ENCODE peak calls at places on chromosome 2, in four cellular contexts. One of them, this sample, is unnamed.

GRCh38 chr2:107777962-107778361 is 48.7 kb upstream of the RGPD4 start:
- DNase-seq in activated CD4-positive, alpha-beta T cell treated with anti-CD3 and anti-CD28 coated beads, Interleukin-2, amount 50 U/mL, for 48 hours: no peak
- DNase-seq in heart left ventricle: no peak
- DNase-seq in transverse colon: no peak
- DNase-seq in this sample: no peak

GRCh38 chr2:230765611-230766300 is 53.1 kb downstream of the CAB39 start:
- DNase-seq in activated CD4-positive, alpha-beta T cell treated with anti-CD3 and anti-CD28 coated beads, Interleukin-2, amount 50 U/mL, for 48 hours: no peak
- DNase-seq in heart left ventricle: no peak
- DNase-seq in transverse colon: no peak
- DNase-seq in this sample: no peak

GRCh38 chr2:187158452-187158851 is 289.6 kb downstream of the CALCRL start:
- DNase-seq in heart left ventricle: no peak
- DNase-seq in transverse colon: no peak
- DNase-seq in activated CD4-positive, alpha-beta T cell treated with anti-CD3 and anti-CD28 coated beads, Interleukin-2, amount 50 U/mL, for 48 hours: no peak
- DNase-seq in this sample: no peak

GRCh38 chr2:2830576-2830975 is 499.5 kb upstream of the MYT1L start:
- DNase-seq in activated CD4-positive, alpha-beta T cell treated with anti-CD3 and anti-CD28 coated beads, Interleukin-2, amount 50 U/mL, for 48 hours: no peak
- DNase-seq in heart left ventricle: peak
- DNase-seq in transverse colon: no peak
- DNase-seq in this sample: no peak

GRCh38 chr2:240820014-240820606 is at the start of gene KIF1A:
- DNase-seq in heart left ventricle: no peak
- DNase-seq in transverse colon: no peak
- DNase-seq in activated CD4-positive, alpha-beta T cell treated with anti-CD3 and anti-CD28 coated beads, Interleukin-2, amount 50 U/mL, for 48 hours: peak
- DNase-seq in this sample: peak

GRCh38 chr2:31286230-31286629 is 52.3 kb downstream of the EHD3 start:
- DNase-seq in transverse colon: no peak
- DNase-seq in activated CD4-positive, alpha-beta T cell treated with anti-CD3 and anti-CD28 coated beads, Interleukin-2, amount 50 U/mL, for 48 hours: no peak
- DNase-seq in heart left ventricle: no peak
- DNase-seq in this sample: no peak

GRCh38 chr2:179263460-179264237 is 983 bp downstream of the SESTD1 start:
- DNase-seq in heart left ventricle: peak
- DNase-seq in transverse colon: peak
- DNase-seq in activated CD4-positive, alpha-beta T cell treated with anti-CD3 and anti-CD28 coated beads, Interleukin-2, amount 50 U/mL, for 48 hours: peak
- DNase-seq in this sample: peak

GRCh38 chr2:84882415-84882738 is 1.5 kb upstream of the TRABD2A start:
- DNase-seq in activated CD4-positive, alpha-beta T cell treated with anti-CD3 and anti-CD28 coated beads, Interleukin-2, amount 50 U/mL, for 48 hours: no peak
- DNase-seq in heart left ventricle: no peak
- DNase-seq in transverse colon: no peak
- DNase-seq in this sample: no peak

GRCh38 chr2:3454802-3455201 is 64.5 kb downstream of the ADI1 start:
- DNase-seq in heart left ventricle: no peak
- DNase-seq in activated CD4-positive, alpha-beta T cell treated with anti-CD3 and anti-CD28 coated beads, Interleukin-2, amount 50 U/mL, for 48 hours: no peak
- DNase-seq in transverse colon: no peak
- DNase-seq in this sample: no peak

GRCh38 chr2:100309973-100310719 is 12.2 kb downstream of the LONRF2 start:
- DNase-seq in activated CD4-positive, alpha-beta T cell treated with anti-CD3 and anti-CD28 coated beads, Interleukin-2, amount 50 U/mL, for 48 hours: no peak
- DNase-seq in transverse colon: no peak
- DNase-seq in heart left ventricle: no peak
- DNase-seq in this sample: no peak

GRCh38 chr2:120564213-120565094 is 171.2 kb upstream of the GLI2 start:
- DNase-seq in heart left ventricle: no peak
- DNase-seq in transverse colon: no peak
- DNase-seq in activated CD4-positive, alpha-beta T cell treated with anti-CD3 and anti-CD28 coated beads, Interleukin-2, amount 50 U/mL, for 48 hours: no peak
- DNase-seq in this sample: no peak

GRCh38 chr2:8669157-8669852 is 12.6 kb upstream of the ID2 start:
- DNase-seq in activated CD4-positive, alpha-beta T cell treated with anti-CD3 and anti-CD28 coated beads, Interleukin-2, amount 50 U/mL, for 48 hours: no peak
- DNase-seq in transverse colon: no peak
- DNase-seq in heart left ventricle: peak
- DNase-seq in this sample: no peak

GRCh38 chr2:240437181-240437860 is 1.9 kb downstream of the GPC1 start:
- DNase-seq in transverse colon: no peak
- DNase-seq in activated CD4-positive, alpha-beta T cell treated with anti-CD3 and anti-CD28 coated beads, Interleukin-2, amount 50 U/mL, for 48 hours: no peak
- DNase-seq in heart left ventricle: no peak
- DNase-seq in this sample: no peak

GRCh38 chr2:14297340-14297739 is 335.2 kb upstream of the LRATD1 start:
- DNase-seq in transverse colon: no peak
- DNase-seq in heart left ventricle: no peak
- DNase-seq in activated CD4-positive, alpha-beta T cell treated with anti-CD3 and anti-CD28 coated beads, Interleukin-2, amount 50 U/mL, for 48 hours: no peak
- DNase-seq in this sample: no peak

GRCh38 chr2:38863061-38863695 is 12.6 kb downstream of the DHX57 start:
- DNase-seq in activated CD4-positive, alpha-beta T cell treated with anti-CD3 and anti-CD28 coated beads, Interleukin-2, amount 50 U/mL, for 48 hours: no peak
- DNase-seq in transverse colon: no peak
- DNase-seq in heart left ventricle: no peak
- DNase-seq in this sample: no peak

GRCh38 chr2:217165547-217165946 is 305.7 kb upstream of the TNP1 start:
- DNase-seq in heart left ventricle: no peak
- DNase-seq in transverse colon: no peak
- DNase-seq in activated CD4-positive, alpha-beta T cell treated with anti-CD3 and anti-CD28 coated beads, Interleukin-2, amount 50 U/mL, for 48 hours: no peak
- DNase-seq in this sample: no peak

GRCh38 chr2:212032032-212032431 is 506.6 kb downstream of the ERBB4 start:
- DNase-seq in activated CD4-positive, alpha-beta T cell treated with anti-CD3 and anti-CD28 coated beads, Interleukin-2, amount 50 U/mL, for 48 hours: no peak
- DNase-seq in heart left ventricle: no peak
- DNase-seq in transverse colon: no peak
- DNase-seq in this sample: no peak

GRCh38 chr2:120134263-120134662 is 88.9 kb downstream of the TMEM185B start:
- DNase-seq in heart left ventricle: no peak
- DNase-seq in activated CD4-positive, alpha-beta T cell treated with anti-CD3 and anti-CD28 coated beads, Interleukin-2, amount 50 U/mL, for 48 hours: no peak
- DNase-seq in transverse colon: no peak
- DNase-seq in this sample: no peak

GRCh38 chr2:239920616-239921365 is 104.4 kb downstream of the NDUFA10 start:
- DNase-seq in activated CD4-positive, alpha-beta T cell treated with anti-CD3 and anti-CD28 coated beads, Interleukin-2, amount 50 U/mL, for 48 hours: no peak
- DNase-seq in heart left ventricle: no peak
- DNase-seq in transverse colon: no peak
- DNase-seq in this sample: no peak

GRCh38 chr2:20648831-20649230 is 2.1 kb downstream of the HS1BP3 start:
- DNase-seq in heart left ventricle: no peak
- DNase-seq in transverse colon: no peak
- DNase-seq in activated CD4-positive, alpha-beta T cell treated with anti-CD3 and anti-CD28 coated beads, Interleukin-2, amount 50 U/mL, for 48 hours: no peak
- DNase-seq in this sample: no peak

GRCh38 chr2:172012688-172013358 is 13.1 kb downstream of the METAP1D start:
- DNase-seq in transverse colon: no peak
- DNase-seq in activated CD4-positive, alpha-beta T cell treated with anti-CD3 and anti-CD28 coated beads, Interleukin-2, amount 50 U/mL, for 48 hours: no peak
- DNase-seq in heart left ventricle: no peak
- DNase-seq in this sample: no peak

GRCh38 chr2:189265696-189266320 is 86.2 kb upstream of the COL5A2 start:
- DNase-seq in activated CD4-positive, alpha-beta T cell treated with anti-CD3 and anti-CD28 coated beads, Interleukin-2, amount 50 U/mL, for 48 hours: no peak
- DNase-seq in transverse colon: no peak
- DNase-seq in heart left ventricle: no peak
- DNase-seq in this sample: no peak

GRCh38 chr2:240432430-240432819 is 3.0 kb upstream of the GPC1 start:
- DNase-seq in transverse colon: no peak
- DNase-seq in activated CD4-positive, alpha-beta T cell treated with anti-CD3 and anti-CD28 coated beads, Interleukin-2, amount 50 U/mL, for 48 hours: no peak
- DNase-seq in heart left ventricle: peak
- DNase-seq in this sample: no peak

GRCh38 chr2:77977486-77978063 is 455.4 kb upstream of the LRRTM4 start:
- DNase-seq in transverse colon: no peak
- DNase-seq in heart left ventricle: no peak
- DNase-seq in activated CD4-positive, alpha-beta T cell treated with anti-CD3 and anti-CD28 coated beads, Interleukin-2, amount 50 U/mL, for 48 hours: no peak
- DNase-seq in this sample: no peak

GRCh38 chr2:189249171-189249570 is 69.6 kb upstream of the COL5A2 start:
- DNase-seq in transverse colon: no peak
- DNase-seq in heart left ventricle: no peak
- DNase-seq in activated CD4-positive, alpha-beta T cell treated with anti-CD3 and anti-CD28 coated beads, Interleukin-2, amount 50 U/mL, for 48 hours: no peak
- DNase-seq in this sample: no peak

GRCh38 chr2:170886391-170886790 is 42.7 kb upstream of the GORASP2 start:
- DNase-seq in activated CD4-positive, alpha-beta T cell treated with anti-CD3 and anti-CD28 coated beads, Interleukin-2, amount 50 U/mL, for 48 hours: no peak
- DNase-seq in heart left ventricle: no peak
- DNase-seq in transverse colon: no peak
- DNase-seq in this sample: no peak

GRCh38 chr2:69185807-69186206 is 172.8 kb downstream of the ANTXR1 start:
- DNase-seq in transverse colon: no peak
- DNase-seq in activated CD4-positive, alpha-beta T cell treated with anti-CD3 and anti-CD28 coated beads, Interleukin-2, amount 50 U/mL, for 48 hours: no peak
- DNase-seq in heart left ventricle: no peak
- DNase-seq in this sample: no peak

GRCh38 chr2:44945676-44946427 is 4.3 kb downstream of the SIX3 start:
- DNase-seq in heart left ventricle: no peak
- DNase-seq in activated CD4-positive, alpha-beta T cell treated with anti-CD3 and anti-CD28 coated beads, Interleukin-2, amount 50 U/mL, for 48 hours: no peak
- DNase-seq in transverse colon: no peak
- DNase-seq in this sample: no peak

GRCh38 chr2:54750040-54750439 is 26.6 kb downstream of the EML6 start:
- DNase-seq in heart left ventricle: no peak
- DNase-seq in transverse colon: no peak
- DNase-seq in activated CD4-positive, alpha-beta T cell treated with anti-CD3 and anti-CD28 coated beads, Interleukin-2, amount 50 U/mL, for 48 hours: no peak
- DNase-seq in this sample: no peak

GRCh38 chr2:64629329-64629781 is 24.4 kb downstream of the SERTAD2 start:
- DNase-seq in activated CD4-positive, alpha-beta T cell treated with anti-CD3 and anti-CD28 coated beads, Interleukin-2, amount 50 U/mL, for 48 hours: no peak
- DNase-seq in transverse colon: no peak
- DNase-seq in heart left ventricle: no peak
- DNase-seq in this sample: no peak

GRCh38 chr2:236903978-236904377 is 181.7 kb upstream of the COPS8 start:
- DNase-seq in activated CD4-positive, alpha-beta T cell treated with anti-CD3 and anti-CD28 coated beads, Interleukin-2, amount 50 U/mL, for 48 hours: no peak
- DNase-seq in heart left ventricle: no peak
- DNase-seq in transverse colon: no peak
- DNase-seq in this sample: no peak